ENCODE peak calls at places on chromosomes 11 and 22, in seven cellular contexts. W is IMR-90; A is stimulated activated CD8-positive, alpha-beta memory T cell treated with anti-CD3 and anti-CD28 coated beads, Interleukin-7, amount 100 ng/mL, for 1 hour; S is left cardiac atrium; E is dorsolateral prefrontal cortex; P is activated CD4-positive, alpha-beta T cell treated with anti-CD3 and anti-CD28 coated beads, Interleukin-2, amount 10 ng/mL, durations not matched to agents 7 days and 5 days; R is DMS153. G is an unnamed sample.

GRCh38 chr22:41048791-41049717 is 43.3 kb upstream of the EP300 start:
- DNase-seq in A (no peak), E (peak), P (no peak), R (peak), W (peak), S (peak), G (peak)

GRCh38 chr11:67564230-67564629 is 19.4 kb upstream of the GSTP1 start:
- DNase-seq in A (no peak), S (no peak), E (no peak), R (no peak), W (no peak), P (no peak), G (no peak)

GRCh38 chr22:50399751-50400331 is 56.7 kb downstream of the PPP6R2 start:
- DNase-seq in S (peak), P (no peak), A (no peak), R (no peak), W (no peak), E (peak), G (peak)

GRCh38 chr11:69390561-69390960 is 90.9 kb upstream of the LINC01488 start:
- DNase-seq in P (no peak), S (no peak), W (no peak), R (no peak), E (no peak), A (no peak), G (no peak)

GRCh38 chr11:133081020-133081419 is 451.3 kb downstream of the OPCML start:
- DNase-seq in R (no peak), W (no peak), A (no peak), E (no peak), S (no peak), P (no peak), G (no peak)

GRCh38 chr22:36862251-36863242 is 1.7 kb downstream of the NCF4 start:
- DNase-seq in R (no peak), A (no peak), S (peak), P (no peak), E (no peak), W (no peak), G (peak)

GRCh38 chr22:24816841-24817240 is 10.8 kb downstream of the SGSM1 start:
- DNase-seq in W (no peak), E (no peak), S (no peak), A (no peak), P (no peak), R (no peak), G (no peak)

GRCh38 chr11:66498508-66498907 is 11.9 kb upstream of the BBS1 start:
- DNase-seq in A (no peak), S (no peak), E (no peak), W (no peak), R (no peak), P (no peak), G (no peak)

GRCh38 chr11:71154406-71154805 is 98.0 kb downstream of the SHANK2 start:
- DNase-seq in A (no peak), E (no peak), W (no peak), P (no peak), R (no peak), S (no peak), G (peak)

GRCh38 chr11:1005913-1006312 is 30.6 kb downstream of the MUC6 start:
- DNase-seq in P (no peak), A (no peak), S (no peak), R (peak), E (peak), W (no peak), G (no peak)

GRCh38 chr11:131099746-131100145 is 183.5 kb upstream of the SNX19 start:
- DNase-seq in W (peak), S (no peak), R (no peak), P (no peak), A (no peak), E (no peak), G (no peak)

GRCh38 chr11:3155691-3156258 is 9.3 kb downstream of the OSBPL5 start:
- DNase-seq in R (no peak), P (no peak), S (peak), W (no peak), E (no peak), A (no peak), G (no peak)

GRCh38 chr11:75554258-75555022 is 7.6 kb upstream of the SERPINH1 start:
- DNase-seq in E (peak), R (no peak), A (no peak), S (peak), W (peak), P (no peak), G (peak)

GRCh38 chr22:23531283-23531921 is 48.7 kb downstream of the IGLL1 start:
- DNase-seq in R (no peak), W (no peak), E (no peak), S (no peak), A (no peak), P (no peak), G (no peak)

GRCh38 chr11:3014314-3014938 is 22.3 kb upstream of the NAP1L4 start:
- DNase-seq in W (no peak), E (no peak), R (no peak), S (no peak), P (peak), A (peak), G (no peak)

GRCh38 chr22:31107206-31108118 is at the start of gene SELENOM:
- DNase-seq in S (peak), R (peak), P (peak), A (peak), E (peak), W (peak), G (peak)

GRCh38 chr11:19827399-19828135 is 114.9 kb downstream of the NAV2 start:
- DNase-seq in S (no peak), A (no peak), E (no peak), R (peak), P (no peak), W (no peak), G (no peak)

GRCh38 chr11:63919267-63920125 is 2.5 kb upstream of the RCOR2 start:
- DNase-seq in R (peak), A (no peak), P (no peak), S (peak), W (no peak), E (peak), G (no peak)

GRCh38 chr22:23862103-23862502 is 4.4 kb downstream of the SLC2A11 start:
- DNase-seq in E (no peak), A (no peak), S (no peak), P (peak), R (peak), W (peak), G (peak)

GRCh38 chr11:61776561-61777075 is 15.8 kb downstream of the TMEM258 start:
- DNase-seq in E (peak), R (no peak), A (no peak), P (peak), S (peak), W (peak), G (peak)

GRCh38 chr11:15969281-15969680 is 387.1 kb downstream of the SOX6 start:
- DNase-seq in A (no peak), P (no peak), E (peak), W (peak), R (peak), S (peak), G (peak)

GRCh38 chr11:64801591-64802369 is 1.2 kb downstream of the MAP4K2 start:
- DNase-seq in W (no peak), P (no peak), R (no peak), A (no peak), E (no peak), S (no peak), G (no peak)

GRCh38 chr11:8338138-8338537 is 74.5 kb upstream of the LMO1 start:
- DNase-seq in A (no peak), E (peak), S (peak), W (peak), R (no peak), P (peak), G (peak)

GRCh38 chr11:119493712-119494111 is 70.7 kb upstream of the THY1 start:
- DNase-seq in E (no peak), R (no peak), S (no peak), P (peak), W (peak), A (no peak), G (no peak)

GRCh38 chr11:23976369-23976768 is 520.5 kb upstream of the LUZP2 start:
- DNase-seq in P (no peak), W (peak), R (no peak), A (no peak), S (no peak), E (no peak), G (no peak)

GRCh38 chr11:13210424-13210823 is 67.2 kb upstream of the BMAL1 start:
- DNase-seq in P (peak), A (no peak), S (peak), W (peak), E (peak), R (peak), G (peak)

GRCh38 chr22:42937164-42937854 is 77.6 kb downstream of the PACSIN2 start:
- DNase-seq in R (no peak), P (peak), S (no peak), W (peak), E (no peak), A (no peak), G (peak)